ENCODE peak calls at places on chromosomes 12 and 14, in eight cellular contexts. One of them, this sample, is unnamed.

GRCh38 chr12:117903441-117903840 is 65.3 kb downstream of the KSR2 start:
- DNase-seq in thyroid gland: no peak
- DNase-seq in H7: no peak
- DNase-seq in H54: no peak
- DNase-seq in NCI-H345: no peak
- DNase-seq in mucosa of descending colon: no peak
- DNase-seq in NCI-H1105 treated with DMSO at 0.1 percent for 48 hours: no peak
- DNase-seq in ovary: no peak
- DNase-seq in this sample: no peak

GRCh38 chr12:124217508-124217981 is 77.3 kb upstream of the RFLNA start:
- DNase-seq in thyroid gland: peak; percentile 22
- DNase-seq in H7: no peak
- DNase-seq in H54: no peak
- DNase-seq in NCI-H345: peak; percentile 25
- DNase-seq in mucosa of descending colon: no peak
- DNase-seq in NCI-H1105 treated with DMSO at 0.1 percent for 48 hours: peak; percentile 66
- DNase-seq in ovary: no peak
- DNase-seq in this sample: no peak

GRCh38 chr12:62714409-62715075 is 220.4 kb downstream of the PPM1H start:
- DNase-seq in thyroid gland: peak; percentile 71
- DNase-seq in H7: no peak
- DNase-seq in H54: no peak
- DNase-seq in NCI-H345: no peak
- DNase-seq in mucosa of descending colon: no peak
- DNase-seq in NCI-H1105 treated with DMSO at 0.1 percent for 48 hours: no peak
- DNase-seq in ovary: peak; percentile 23
- DNase-seq in this sample: peak; percentile 72

GRCh38 chr14:90491221-90491867 is 94.5 kb downstream of the CALM1 start:
- DNase-seq in thyroid gland: peak; percentile 30
- DNase-seq in H7: peak; percentile 58
- DNase-seq in H54: no peak
- DNase-seq in NCI-H345: no peak
- DNase-seq in mucosa of descending colon: no peak
- DNase-seq in NCI-H1105 treated with DMSO at 0.1 percent for 48 hours: no peak
- DNase-seq in ovary: peak; percentile 87
- DNase-seq in this sample: peak; percentile 84

GRCh38 chr12:123233505-123234299 is 466 bp downstream of the MTRFR start:
- DNase-seq in thyroid gland: no peak
- DNase-seq in H7: no peak
- DNase-seq in H54: no peak
- DNase-seq in NCI-H345: no peak
- DNase-seq in mucosa of descending colon: peak; percentile 45
- DNase-seq in NCI-H1105 treated with DMSO at 0.1 percent for 48 hours: no peak
- DNase-seq in ovary: no peak
- DNase-seq in this sample: no peak

GRCh38 chr12:12537421-12537820 is 25.2 kb downstream of the DUSP16 start:
- DNase-seq in thyroid gland: no peak
- DNase-seq in H7: no peak
- DNase-seq in H54: no peak
- DNase-seq in NCI-H345: no peak
- DNase-seq in mucosa of descending colon: no peak
- DNase-seq in NCI-H1105 treated with DMSO at 0.1 percent for 48 hours: no peak
- DNase-seq in ovary: no peak
- DNase-seq in this sample: no peak

GRCh38 chr14:55451398-55451797 is 11.0 kb upstream of the TBPL2 start:
- DNase-seq in thyroid gland: no peak
- DNase-seq in H7: no peak
- DNase-seq in H54: no peak
- DNase-seq in NCI-H345: no peak
- DNase-seq in mucosa of descending colon: no peak
- DNase-seq in NCI-H1105 treated with DMSO at 0.1 percent for 48 hours: no peak
- DNase-seq in ovary: no peak
- DNase-seq in this sample: no peak

GRCh38 chr14:102690509-102691286 is 86.6 kb upstream of the TRAF3 start:
- DNase-seq in thyroid gland: no peak
- DNase-seq in H7: no peak
- DNase-seq in H54: no peak
- DNase-seq in NCI-H345: no peak
- DNase-seq in mucosa of descending colon: no peak
- DNase-seq in NCI-H1105 treated with DMSO at 0.1 percent for 48 hours: no peak
- DNase-seq in ovary: no peak
- DNase-seq in this sample: no peak

GRCh38 chr14:51929920-51930682 is 59.2 kb upstream of the RTRAF start:
- DNase-seq in thyroid gland: no peak
- DNase-seq in H7: no peak
- DNase-seq in H54: no peak
- DNase-seq in NCI-H345: peak; percentile 8
- DNase-seq in mucosa of descending colon: no peak
- DNase-seq in NCI-H1105 treated with DMSO at 0.1 percent for 48 hours: no peak
- DNase-seq in ovary: no peak
- DNase-seq in this sample: no peak

GRCh38 chr14:89618309-89618708 is 201.3 kb upstream of the FOXN3 start:
- DNase-seq in thyroid gland: no peak
- DNase-seq in H7: no peak
- DNase-seq in H54: no peak
- DNase-seq in NCI-H345: no peak
- DNase-seq in mucosa of descending colon: no peak
- DNase-seq in NCI-H1105 treated with DMSO at 0.1 percent for 48 hours: peak; percentile 26
- DNase-seq in ovary: no peak
- DNase-seq in this sample: no peak

GRCh38 chr12:94941440-94941862 is 62.0 kb downstream of the NDUFA12 start:
- DNase-seq in thyroid gland: peak; percentile 35
- DNase-seq in H7: no peak
- DNase-seq in H54: peak; percentile 31
- DNase-seq in NCI-H345: peak; percentile 58
- DNase-seq in mucosa of descending colon: no peak
- DNase-seq in NCI-H1105 treated with DMSO at 0.1 percent for 48 hours: peak; percentile 52
- DNase-seq in ovary: peak; percentile 21
- DNase-seq in this sample: peak; percentile 47

GRCh38 chr12:109871678-109872314 is 8.5 kb downstream of the GLTP start:
- DNase-seq in thyroid gland: peak; percentile 58
- DNase-seq in H7: no peak
- DNase-seq in H54: no peak
- DNase-seq in NCI-H345: no peak
- DNase-seq in mucosa of descending colon: peak; percentile 84
- DNase-seq in NCI-H1105 treated with DMSO at 0.1 percent for 48 hours: no peak
- DNase-seq in ovary: no peak
- DNase-seq in this sample: peak; percentile 36

GRCh38 chr12:61538951-61539350 is 721.3 kb upstream of the USP15 start:
- DNase-seq in thyroid gland: no peak
- DNase-seq in H7: peak; percentile 4
- DNase-seq in H54: no peak
- DNase-seq in NCI-H345: no peak
- DNase-seq in mucosa of descending colon: no peak
- DNase-seq in NCI-H1105 treated with DMSO at 0.1 percent for 48 hours: peak; percentile 3
- DNase-seq in ovary: no peak
- DNase-seq in this sample: no peak

GRCh38 chr12:25723921-25724491 is 170.9 kb upstream of the LMNTD1 start:
- DNase-seq in thyroid gland: no peak
- DNase-seq in H7: no peak
- DNase-seq in H54: no peak
- DNase-seq in NCI-H345: no peak
- DNase-seq in mucosa of descending colon: no peak
- DNase-seq in NCI-H1105 treated with DMSO at 0.1 percent for 48 hours: no peak
- DNase-seq in ovary: no peak
- DNase-seq in this sample: no peak

GRCh38 chr12:116431677-116432300 is 127.4 kb upstream of the MAP1LC3B2 start:
- DNase-seq in thyroid gland: no peak
- DNase-seq in H7: no peak
- DNase-seq in H54: no peak
- DNase-seq in NCI-H345: no peak
- DNase-seq in mucosa of descending colon: no peak
- DNase-seq in NCI-H1105 treated with DMSO at 0.1 percent for 48 hours: no peak
- DNase-seq in ovary: no peak
- DNase-seq in this sample: no peak

GRCh38 chr12:49304161-49304560 is 9.2 kb downstream of the PRPH start:
- DNase-seq in thyroid gland: no peak
- DNase-seq in H7: no peak
- DNase-seq in H54: no peak
- DNase-seq in NCI-H345: no peak
- DNase-seq in mucosa of descending colon: no peak
- DNase-seq in NCI-H1105 treated with DMSO at 0.1 percent for 48 hours: no peak
- DNase-seq in ovary: no peak
- DNase-seq in this sample: no peak

GRCh38 chr12:55831407-55831880 is 2.1 kb upstream of the DNAJC14 start:
- DNase-seq in thyroid gland: no peak
- DNase-seq in H7: no peak
- DNase-seq in H54: no peak
- DNase-seq in NCI-H345: no peak
- DNase-seq in mucosa of descending colon: no peak
- DNase-seq in NCI-H1105 treated with DMSO at 0.1 percent for 48 hours: no peak
- DNase-seq in ovary: peak; percentile 57
- DNase-seq in this sample: no peak

GRCh38 chr14:100684961-100685360 is 41.7 kb upstream of the DLK1 start:
- DNase-seq in thyroid gland: no peak
- DNase-seq in H7: no peak
- DNase-seq in H54: no peak
- DNase-seq in NCI-H345: no peak
- DNase-seq in mucosa of descending colon: no peak
- DNase-seq in NCI-H1105 treated with DMSO at 0.1 percent for 48 hours: no peak
- DNase-seq in ovary: no peak
- DNase-seq in this sample: no peak

GRCh38 chr14:73662439-73663056 is 17.8 kb downstream of the DNAL1 start:
- DNase-seq in thyroid gland: peak; percentile 12
- DNase-seq in H7: peak; percentile 33
- DNase-seq in H54: peak; percentile 41
- DNase-seq in NCI-H345: no peak
- DNase-seq in mucosa of descending colon: no peak
- DNase-seq in NCI-H1105 treated with DMSO at 0.1 percent for 48 hours: no peak
- DNase-seq in ovary: no peak
- DNase-seq in this sample: no peak

GRCh38 chr14:87380054-87380453 is 612.9 kb downstream of the GALC start:
- DNase-seq in thyroid gland: no peak
- DNase-seq in H7: no peak
- DNase-seq in H54: no peak
- DNase-seq in NCI-H345: no peak
- DNase-seq in mucosa of descending colon: no peak
- DNase-seq in NCI-H1105 treated with DMSO at 0.1 percent for 48 hours: no peak
- DNase-seq in ovary: no peak
- DNase-seq in this sample: no peak

GRCh38 chr12:66405395-66405794 is 103.1 kb downstream of the HELB start:
- DNase-seq in thyroid gland: no peak
- DNase-seq in H7: no peak
- DNase-seq in H54: no peak
- DNase-seq in NCI-H345: no peak
- DNase-seq in mucosa of descending colon: no peak
- DNase-seq in NCI-H1105 treated with DMSO at 0.1 percent for 48 hours: no peak
- DNase-seq in ovary: no peak
- DNase-seq in this sample: no peak

GRCh38 chr14:31261859-31262739 is 54.5 kb upstream of the HECTD1 start:
- DNase-seq in thyroid gland: peak; percentile 84
- DNase-seq in H7: no peak
- DNase-seq in H54: no peak
- DNase-seq in NCI-H345: no peak
- DNase-seq in mucosa of descending colon: no peak
- DNase-seq in NCI-H1105 treated with DMSO at 0.1 percent for 48 hours: peak; percentile 88
- DNase-seq in ovary: peak; percentile 65
- DNase-seq in this sample: no peak

GRCh38 chr12:6644903-6645302 is 2.3 kb downstream of the ACRBP start:
- DNase-seq in thyroid gland: peak; percentile 44
- DNase-seq in H7: peak; percentile 80
- DNase-seq in H54: no peak
- DNase-seq in NCI-H345: no peak
- DNase-seq in mucosa of descending colon: peak; percentile 68
- DNase-seq in NCI-H1105 treated with DMSO at 0.1 percent for 48 hours: peak; percentile 6
- DNase-seq in ovary: peak; percentile 57
- DNase-seq in this sample: peak; percentile 57

GRCh38 chr14:89853976-89854693 is 100.4 kb downstream of the EFCAB11 start:
- DNase-seq in thyroid gland: no peak
- DNase-seq in H7: no peak
- DNase-seq in H54: no peak
- DNase-seq in NCI-H345: no peak
- DNase-seq in mucosa of descending colon: no peak
- DNase-seq in NCI-H1105 treated with DMSO at 0.1 percent for 48 hours: no peak
- DNase-seq in ovary: no peak
- DNase-seq in this sample: no peak

GRCh38 chr14:68718033-68718725 is 74.7 kb downstream of the ZFP36L1 start:
- DNase-seq in thyroid gland: no peak
- DNase-seq in H7: peak; percentile 49
- DNase-seq in H54: peak; percentile 26
- DNase-seq in NCI-H345: no peak
- DNase-seq in mucosa of descending colon: no peak
- DNase-seq in NCI-H1105 treated with DMSO at 0.1 percent for 48 hours: no peak
- DNase-seq in ovary: no peak
- DNase-seq in this sample: no peak

GRCh38 chr12:94586589-94587259 is 63.6 kb downstream of the TMCC3 start:
- DNase-seq in thyroid gland: no peak
- DNase-seq in H7: no peak
- DNase-seq in H54: no peak
- DNase-seq in NCI-H345: no peak
- DNase-seq in mucosa of descending colon: no peak
- DNase-seq in NCI-H1105 treated with DMSO at 0.1 percent for 48 hours: no peak
- DNase-seq in ovary: no peak
- DNase-seq in this sample: no peak

GRCh38 chr12:83985068-83985467 is 927.5 kb downstream of the SLC6A15 start:
- DNase-seq in thyroid gland: no peak
- DNase-seq in H7: no peak
- DNase-seq in H54: no peak
- DNase-seq in NCI-H345: no peak
- DNase-seq in mucosa of descending colon: no peak
- DNase-seq in NCI-H1105 treated with DMSO at 0.1 percent for 48 hours: peak; percentile 89
- DNase-seq in ovary: no peak
- DNase-seq in this sample: no peak

GRCh38 chr14:36665887-36666415 is 4.3 kb downstream of the PAX9 start:
- DNase-seq in thyroid gland: no peak
- DNase-seq in H7: peak; percentile 58
- DNase-seq in H54: no peak
- DNase-seq in NCI-H345: peak; percentile 77
- DNase-seq in mucosa of descending colon: no peak
- DNase-seq in NCI-H1105 treated with DMSO at 0.1 percent for 48 hours: no peak
- DNase-seq in ovary: no peak
- DNase-seq in this sample: no peak

GRCh38 chr14:91980157-91980556 is 32.7 kb upstream of the FBLN5 start:
- DNase-seq in thyroid gland: no peak
- DNase-seq in H7: no peak
- DNase-seq in H54: peak; percentile 63
- DNase-seq in NCI-H345: no peak
- DNase-seq in mucosa of descending colon: no peak
- DNase-seq in NCI-H1105 treated with DMSO at 0.1 percent for 48 hours: no peak
- DNase-seq in ovary: no peak
- DNase-seq in this sample: no peak

GRCh38 chr12:70619471-70620152 is 17.6 kb downstream of the PTPRB start:
- DNase-seq in thyroid gland: no peak
- DNase-seq in H7: no peak
- DNase-seq in H54: no peak
- DNase-seq in NCI-H345: no peak
- DNase-seq in mucosa of descending colon: no peak
- DNase-seq in NCI-H1105 treated with DMSO at 0.1 percent for 48 hours: no peak
- DNase-seq in ovary: no peak
- DNase-seq in this sample: no peak